ENCODE peak calls at places on chromosomes 4 and X, in five cellular contexts. One of them, this sample, is unnamed.
A peak's percentile ranks its signal among the peaks of the same experiment; 100 is the strongest.

GRCh38 chr4:82905205-82905604 is 4.7 kb downstream of the THAP9 start:
- DNase-seq in heart left ventricle: no peak
- DNase-seq in suprapubic skin: no peak
- DNase-seq in esophagus muscularis mucosa: no peak
- DNase-seq in body of pancreas: no peak
- DNase-seq in this sample: no peak

GRCh38 chrX:29690061-29690460 is 525.3 kb upstream of the MAGEB2 start:
- DNase-seq in body of pancreas: no peak
- DNase-seq in suprapubic skin: no peak
- DNase-seq in esophagus muscularis mucosa: no peak
- DNase-seq in heart left ventricle: no peak
- DNase-seq in this sample: no peak

GRCh38 chrX:14798805-14799397 is 74.0 kb downstream of the FANCB start:
- DNase-seq in heart left ventricle: no peak
- DNase-seq in esophagus muscularis mucosa: no peak
- DNase-seq in suprapubic skin: no peak
- DNase-seq in body of pancreas: no peak
- DNase-seq in this sample: no peak

GRCh38 chr4:120874792-120875774 is 47.4 kb downstream of the PRDM5 start:
- DNase-seq in heart left ventricle: no peak
- DNase-seq in esophagus muscularis mucosa: no peak
- DNase-seq in body of pancreas: peak; percentile 59
- DNase-seq in suprapubic skin: no peak
- DNase-seq in this sample: peak; percentile 62

GRCh38 chr4:40702800-40703151 is 47.0 kb upstream of the NSUN7 start:
- DNase-seq in suprapubic skin: no peak
- DNase-seq in esophagus muscularis mucosa: no peak
- DNase-seq in heart left ventricle: no peak
- DNase-seq in body of pancreas: no peak
- DNase-seq in this sample: no peak

GRCh38 chr4:141131738-141132688 is 1.3 kb downstream of the RNF150 start:
- DNase-seq in heart left ventricle: peak; percentile 43
- DNase-seq in body of pancreas: peak; percentile 14
- DNase-seq in suprapubic skin: peak; percentile 53
- DNase-seq in esophagus muscularis mucosa: no peak
- DNase-seq in this sample: peak; percentile 77

GRCh38 chrX:154051210-154051810 is 31.6 kb upstream of the IRAK1 start:
- DNase-seq in heart left ventricle: peak; percentile 66
- DNase-seq in suprapubic skin: peak; percentile 81
- DNase-seq in esophagus muscularis mucosa: no peak
- DNase-seq in body of pancreas: peak; percentile 87
- DNase-seq in this sample: no peak

GRCh38 chr4:5980436-5981155 is 37.6 kb downstream of the C4orf50 start:
- DNase-seq in suprapubic skin: no peak
- DNase-seq in heart left ventricle: no peak
- DNase-seq in body of pancreas: no peak
- DNase-seq in esophagus muscularis mucosa: no peak
- DNase-seq in this sample: no peak

GRCh38 chr4:168908859-168909390 is 101.1 kb downstream of the CBR4 start:
- DNase-seq in esophagus muscularis mucosa: no peak
- DNase-seq in body of pancreas: no peak
- DNase-seq in suprapubic skin: no peak
- DNase-seq in heart left ventricle: no peak
- DNase-seq in this sample: no peak

GRCh38 chr4:19547463-19547862 is 704.2 kb upstream of the SLIT2 start:
- DNase-seq in body of pancreas: no peak
- DNase-seq in heart left ventricle: no peak
- DNase-seq in esophagus muscularis mucosa: no peak
- DNase-seq in suprapubic skin: no peak
- DNase-seq in this sample: no peak

GRCh38 chr4:183074288-183074990 is 24.6 kb upstream of the WWC2 start:
- DNase-seq in heart left ventricle: no peak
- DNase-seq in suprapubic skin: no peak
- DNase-seq in esophagus muscularis mucosa: no peak
- DNase-seq in body of pancreas: no peak
- DNase-seq in this sample: no peak

GRCh38 chr4:30696195-30696594 is 24.0 kb upstream of the PCDH7 start:
- DNase-seq in heart left ventricle: no peak
- DNase-seq in body of pancreas: no peak
- DNase-seq in suprapubic skin: no peak
- DNase-seq in esophagus muscularis mucosa: no peak
- DNase-seq in this sample: no peak

GRCh38 chrX:101668143-101668542 is 8.5 kb upstream of the ARMCX2 start:
- DNase-seq in heart left ventricle: no peak
- DNase-seq in suprapubic skin: no peak
- DNase-seq in body of pancreas: no peak
- DNase-seq in esophagus muscularis mucosa: no peak
- DNase-seq in this sample: no peak

GRCh38 chr4:140071806-140072205 is 82.2 kb downstream of the MAML3 start:
- DNase-seq in suprapubic skin: no peak
- DNase-seq in heart left ventricle: peak; percentile 77
- DNase-seq in body of pancreas: no peak
- DNase-seq in esophagus muscularis mucosa: no peak
- DNase-seq in this sample: no peak

GRCh38 chr4:96170198-96170597 is 330.3 kb downstream of the PDHA2 start:
- DNase-seq in esophagus muscularis mucosa: no peak
- DNase-seq in body of pancreas: no peak
- DNase-seq in heart left ventricle: no peak
- DNase-seq in suprapubic skin: no peak
- DNase-seq in this sample: peak; percentile 49

GRCh38 chrX:9532349-9532748 is 67.5 kb downstream of the TBL1X start:
- DNase-seq in esophagus muscularis mucosa: no peak
- DNase-seq in suprapubic skin: no peak
- DNase-seq in body of pancreas: peak; percentile 30
- DNase-seq in heart left ventricle: peak; percentile 41
- DNase-seq in this sample: no peak

GRCh38 chr4:4685810-4686209 is 144.0 kb upstream of the STX18 start:
- DNase-seq in esophagus muscularis mucosa: no peak
- DNase-seq in heart left ventricle: no peak
- DNase-seq in body of pancreas: no peak
- DNase-seq in suprapubic skin: no peak
- DNase-seq in this sample: no peak

GRCh38 chr4:82429728-82430192 is 502 bp downstream of the HNRNPDL start:
- DNase-seq in body of pancreas: no peak
- DNase-seq in heart left ventricle: no peak
- DNase-seq in esophagus muscularis mucosa: no peak
- DNase-seq in suprapubic skin: no peak
- DNase-seq in this sample: peak; percentile 98

GRCh38 chrX:54452920-54453319 is 12.7 kb downstream of the TSR2 start:
- DNase-seq in esophagus muscularis mucosa: no peak
- DNase-seq in suprapubic skin: no peak
- DNase-seq in heart left ventricle: no peak
- DNase-seq in body of pancreas: no peak
- DNase-seq in this sample: peak; percentile 34

GRCh38 chr4:184598753-184599491 is 50.3 kb downstream of the CASP3 start:
- DNase-seq in suprapubic skin: no peak
- DNase-seq in body of pancreas: no peak
- DNase-seq in heart left ventricle: peak; percentile 30
- DNase-seq in esophagus muscularis mucosa: no peak
- DNase-seq in this sample: no peak

GRCh38 chr4:105992641-105993305 is 97.5 kb downstream of the NPNT start:
- DNase-seq in body of pancreas: no peak
- DNase-seq in esophagus muscularis mucosa: no peak
- DNase-seq in heart left ventricle: no peak
- DNase-seq in suprapubic skin: no peak
- DNase-seq in this sample: no peak

GRCh38 chr4:128285085-128286023 is 2.3 kb downstream of the PGRMC2 start:
- DNase-seq in suprapubic skin: no peak
- DNase-seq in heart left ventricle: no peak
- DNase-seq in body of pancreas: peak; percentile 35
- DNase-seq in esophagus muscularis mucosa: no peak
- DNase-seq in this sample: no peak

GRCh38 chr4:140861359-140862181 is 105.4 kb upstream of the TBC1D9 start:
- DNase-seq in body of pancreas: peak; percentile 80
- DNase-seq in heart left ventricle: peak; percentile 63
- DNase-seq in suprapubic skin: no peak
- DNase-seq in esophagus muscularis mucosa: no peak
- DNase-seq in this sample: no peak

GRCh38 chr4:54384563-54384962 is 155.5 kb downstream of the PDGFRA start:
- DNase-seq in suprapubic skin: no peak
- DNase-seq in esophagus muscularis mucosa: no peak
- DNase-seq in body of pancreas: peak; percentile 22
- DNase-seq in heart left ventricle: no peak
- DNase-seq in this sample: no peak

GRCh38 chr4:156672924-156673323 is 298.7 kb downstream of the PDGFC start:
- DNase-seq in suprapubic skin: no peak
- DNase-seq in heart left ventricle: no peak
- DNase-seq in body of pancreas: no peak
- DNase-seq in esophagus muscularis mucosa: no peak
- DNase-seq in this sample: no peak

GRCh38 chr4:26787461-26788340 is 72.9 kb upstream of the STIM2 start:
- DNase-seq in suprapubic skin: no peak
- DNase-seq in body of pancreas: peak; percentile 69
- DNase-seq in esophagus muscularis mucosa: no peak
- DNase-seq in heart left ventricle: peak; percentile 56
- DNase-seq in this sample: peak; percentile 74

GRCh38 chrX:137118136-137118535 is 84.3 kb upstream of the GPR101 start:
- DNase-seq in esophagus muscularis mucosa: no peak
- DNase-seq in body of pancreas: no peak
- DNase-seq in suprapubic skin: no peak
- DNase-seq in heart left ventricle: no peak
- DNase-seq in this sample: no peak

GRCh38 chrX:97882306-97882705 is 998.6 kb downstream of the RPA4 start:
- DNase-seq in suprapubic skin: no peak
- DNase-seq in body of pancreas: no peak
- DNase-seq in heart left ventricle: no peak
- DNase-seq in esophagus muscularis mucosa: no peak
- DNase-seq in this sample: no peak

GRCh38 chr4:108142870-108143269 is 25.9 kb downstream of the LEF1 start:
- DNase-seq in suprapubic skin: no peak
- DNase-seq in esophagus muscularis mucosa: no peak
- DNase-seq in heart left ventricle: no peak
- DNase-seq in body of pancreas: no peak
- DNase-seq in this sample: no peak

GRCh38 chr4:100100985-100101384 is 89.3 kb downstream of the DDIT4L start:
- DNase-seq in esophagus muscularis mucosa: no peak
- DNase-seq in heart left ventricle: no peak
- DNase-seq in suprapubic skin: no peak
- DNase-seq in body of pancreas: no peak
- DNase-seq in this sample: no peak

GRCh38 chr4:8218371-8219050 is 19.4 kb downstream of the SH3TC1 start:
- DNase-seq in heart left ventricle: no peak
- DNase-seq in suprapubic skin: no peak
- DNase-seq in body of pancreas: no peak
- DNase-seq in esophagus muscularis mucosa: no peak
- DNase-seq in this sample: no peak

GRCh38 chr4:184937745-184938144 is 80.5 kb upstream of the HELT start:
- DNase-seq in suprapubic skin: no peak
- DNase-seq in esophagus muscularis mucosa: peak; percentile 21
- DNase-seq in heart left ventricle: no peak
- DNase-seq in body of pancreas: peak; percentile 36
- DNase-seq in this sample: no peak

GRCh38 chr4:8473198-8473919 is 32.8 kb downstream of the TRMT44 start:
- DNase-seq in esophagus muscularis mucosa: no peak
- DNase-seq in body of pancreas: no peak
- DNase-seq in suprapubic skin: no peak
- DNase-seq in heart left ventricle: no peak
- DNase-seq in this sample: no peak

GRCh38 chr4:11178433-11178832 is 250.3 kb downstream of the HS3ST1 start:
- DNase-seq in suprapubic skin: no peak
- DNase-seq in body of pancreas: no peak
- DNase-seq in esophagus muscularis mucosa: no peak
- DNase-seq in heart left ventricle: no peak
- DNase-seq in this sample: no peak

GRCh38 chr4:15434086-15434485 is 6.3 kb downstream of the C1QTNF7 start:
- DNase-seq in body of pancreas: no peak
- DNase-seq in heart left ventricle: no peak
- DNase-seq in suprapubic skin: no peak
- DNase-seq in esophagus muscularis mucosa: peak; percentile 24
- DNase-seq in this sample: no peak

DNA sequence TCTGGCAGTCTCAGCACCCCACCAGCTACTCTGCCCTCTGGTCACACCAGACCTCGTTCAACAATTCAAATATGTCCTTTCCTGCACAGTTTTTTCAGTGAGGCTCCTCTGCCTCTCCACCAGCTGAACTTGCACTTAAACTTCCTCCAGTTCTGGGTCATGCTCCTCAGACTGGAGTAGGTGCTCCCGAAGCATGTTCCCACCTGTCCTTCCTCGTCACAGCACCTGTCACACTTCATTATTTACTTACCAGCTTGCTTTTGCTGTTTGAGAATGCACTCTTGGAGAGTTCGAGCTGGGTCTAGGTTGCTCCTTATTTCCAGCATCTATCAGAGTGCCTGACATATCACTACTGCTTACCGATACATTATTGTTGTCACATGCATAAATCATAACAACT is 144.8 kb upstream of the TTC29 start:
- DNase-seq in esophagus muscularis mucosa: no peak
- DNase-seq in suprapubic skin: no peak
- DNase-seq in body of pancreas: no peak
- DNase-seq in heart left ventricle: no peak
- DNase-seq in this sample: no peak
- H3K27me3 ChIP-seq in esophagus muscularis mucosa: no peaks in the 10 kb centered on the region
- H3K27me3 ChIP-seq in suprapubic skin: no peaks in the 10 kb centered on the region
- H3K27me3 ChIP-seq in body of pancreas: no peaks in the 10 kb centered on the region
- H3K27me3 ChIP-seq in heart left ventricle: no peaks in the 10 kb centered on the region
- H3K27me3 ChIP-seq in this sample: no peaks in the 10 kb centered on the region

GRCh38 chr4:69731261-69731660 is 29.2 kb downstream of the SULT1B1 start:
- DNase-seq in esophagus muscularis mucosa: no peak
- DNase-seq in heart left ventricle: no peak
- DNase-seq in suprapubic skin: no peak
- DNase-seq in body of pancreas: no peak
- DNase-seq in this sample: no peak
- H3K9me3 ChIP-seq in esophagus muscularis mucosa: no peaks in the 10 kb centered on the region
- H3K9me3 ChIP-seq in heart left ventricle: no peaks in the 10 kb centered on the region
- H3K9me3 ChIP-seq in suprapubic skin: no peaks in the 10 kb centered on the region
- H3K9me3 ChIP-seq in body of pancreas: no peaks in the 10 kb centered on the region
- H3K9me3 ChIP-seq in this sample: no peaks in the 10 kb centered on the region

GRCh38 chrX:74293343-74293946 is 10.5 kb upstream of the ZCCHC13 start:
- DNase-seq in suprapubic skin: peak; percentile 85
- DNase-seq in esophagus muscularis mucosa: peak; percentile 92
- DNase-seq in heart left ventricle: peak; percentile 85
- DNase-seq in body of pancreas: peak; percentile 81
- DNase-seq in this sample: peak; percentile 89
- TF ChIP-seq POLR2A in suprapubic skin: no peak
- TF ChIP-seq POLR2A in esophagus muscularis mucosa: no peak
- TF ChIP-seq POLR2A in heart left ventricle: peak; percentile 41
- TF ChIP-seq POLR2A in body of pancreas: peak; percentile 64
- TF ChIP-seq POLR2A in this sample: no peak

DNA sequence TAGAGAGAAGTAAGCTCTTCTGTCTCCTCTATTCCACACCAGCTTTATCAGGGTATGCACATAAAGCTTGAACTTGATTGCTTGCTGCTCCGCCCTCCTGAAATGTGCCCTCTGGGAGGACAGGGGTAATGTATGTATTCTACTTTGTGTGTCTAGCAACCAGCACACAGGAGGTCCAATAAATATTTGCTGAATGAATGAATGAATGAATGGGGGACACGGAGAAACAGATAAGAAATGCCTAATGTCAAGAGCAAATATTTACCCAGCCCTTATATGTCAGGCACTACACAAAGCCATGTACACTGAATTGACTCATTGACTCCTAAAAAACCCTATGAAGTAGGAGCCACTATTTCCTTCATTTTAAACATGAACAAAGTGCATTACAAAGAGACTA is 2.3 kb upstream of the MSL3 start:
- DNase-seq in heart left ventricle: no peak
- DNase-seq in esophagus muscularis mucosa: no peak
- DNase-seq in suprapubic skin: no peak
- DNase-seq in body of pancreas: no peak
- DNase-seq in this sample: no peak
- H3K27me3 ChIP-seq in heart left ventricle: no peaks in the 10 kb centered on the region
- H3K27me3 ChIP-seq in esophagus muscularis mucosa: no peaks in the 10 kb centered on the region
- H3K27me3 ChIP-seq in suprapubic skin: no peaks in the 10 kb centered on the region
- H3K27me3 ChIP-seq in body of pancreas: no peaks in the 10 kb centered on the region
- H3K27me3 ChIP-seq in this sample: no peaks in the 10 kb centered on the region